ENCODE peak calls at places on chromosomes 5 and 9, in six cellular contexts. V is H1, W is IMR-90, O is H9, K is mesenchymal stem cell, D is neuronal stem cell. G is an unnamed sample.

GRCh38 chr9:109469646-109470358 is 28.3 kb downstream of the PTPN3 start:
- DNase-seq in O (peak; percentile 75), D (peak; percentile 55), W (peak; percentile 80), V (peak; percentile 44), K (peak; percentile 73), G (peak; percentile 89)

GRCh38 chr5:150306775-150307174 is 4.1 kb upstream of the ARSI start:
- DNase-seq in O (no peak), D (no peak), V (no peak), K (no peak), W (no peak), G (no peak)

GRCh38 chr5:179409806-179410205 is 64.5 kb upstream of the ADAMTS2 start:
- DNase-seq in O (peak; percentile 19), W (no peak), D (no peak), K (no peak), V (no peak), G (peak; percentile 18)

GRCh38 chr5:1526151-1526631 is 2.4 kb upstream of the LPCAT1 start:
- DNase-seq in O (no peak), D (no peak), K (no peak), W (no peak), V (no peak), G (no peak)

GRCh38 chr9:76161546-76161945 is 232.7 kb downstream of the RFK start:
- DNase-seq in O (no peak), W (peak; percentile 95), V (no peak), D (no peak), K (peak; percentile 88), G (peak; percentile 81)

GRCh38 chr5:10133830-10134229 is 115.9 kb downstream of the ATPSCKMT start:
- DNase-seq in V (no peak), K (peak; percentile 24), D (no peak), O (no peak), W (peak; percentile 16), G (no peak)

GRCh38 chr9:109830587-109830986 is 50.6 kb downstream of the PALM2AKAP2 start:
- DNase-seq in V (no peak), O (no peak), K (no peak), W (no peak), D (no peak), G (no peak)

GRCh38 chr5:143471041-143471509 is 67.6 kb upstream of the NR3C1 start:
- DNase-seq in K (peak; percentile 94), W (peak; percentile 90), O (no peak), V (no peak), D (no peak), G (peak; percentile 74)

GRCh38 chr5:33313150-33313549 is 127.6 kb upstream of the TARS1 start:
- DNase-seq in K (peak; percentile 41), D (no peak), O (no peak), W (peak; percentile 90), V (no peak), G (no peak)

GRCh38 chr5:173341911-173342535 is 13.8 kb upstream of the STC2 start:
- DNase-seq in D (no peak), V (no peak), W (no peak), O (no peak), K (no peak), G (no peak)

GRCh38 chr5:147407094-147407681 is 102.7 kb downstream of the DPYSL3 start:
- DNase-seq in O (no peak), V (no peak), D (no peak), W (peak; percentile 73), K (peak; percentile 53), G (peak; percentile 65)

GRCh38 chr9:114499528-114499927 is 5.7 kb downstream of the WHRN start:
- DNase-seq in V (no peak), D (peak; percentile 27), O (no peak), K (no peak), W (no peak), G (no peak)

GRCh38 chr9:99811598-99812383 is 9.9 kb upstream of the NR4A3 start:
- DNase-seq in V (no peak), D (no peak), O (no peak), W (no peak), K (no peak), G (no peak)

GRCh38 chr9:71909887-71910601 is 949 bp downstream of the ABHD17B start:
- DNase-seq in V (no peak), O (peak; percentile 56), K (peak; percentile 65), W (peak; percentile 20), D (peak; percentile 67), G (peak; percentile 35)

GRCh38 chr5:33049845-33050244 is 338.7 kb downstream of the NPR3 start:
- DNase-seq in V (no peak), O (no peak), W (peak; percentile 94), D (no peak), K (peak; percentile 89), G (peak; percentile 40)

GRCh38 chr9:73152445-73152844 is 780 bp downstream of the ANXA1 start:
- DNase-seq in O (no peak), D (no peak), W (peak; percentile 65), K (peak; percentile 75), V (no peak), G (no peak)

DNA sequence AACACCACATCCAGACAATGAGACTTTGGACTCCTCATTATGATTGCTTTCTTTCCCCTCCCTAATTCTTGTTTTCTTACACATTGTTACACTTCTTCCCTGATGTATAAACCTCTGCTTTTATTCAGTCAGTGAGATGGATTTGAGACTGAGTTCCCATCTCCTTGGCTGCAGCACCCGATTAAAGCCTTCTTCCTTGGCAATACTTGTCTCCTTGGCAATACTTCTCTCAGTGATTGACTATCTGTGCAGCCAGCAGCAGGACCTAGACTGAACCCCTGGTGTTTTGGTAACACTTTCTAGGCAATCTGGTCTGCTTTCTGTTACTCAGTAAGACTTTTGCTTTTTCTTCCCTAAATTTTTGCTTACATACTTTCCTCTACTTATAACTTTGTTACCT is 492.8 kb upstream of the SMC2 start:
- DNase-seq in O (no peak), W (no peak), K (no peak), D (no peak), V (no peak), G (no peak)
- H2BK120ac ChIP-seq in O (no peak overlapping the region), W (no peak overlapping the region), K (no peak overlapping the region), D (no peak overlapping the region), V (no peak overlapping the region), G (no peak overlapping the region)

DNA sequence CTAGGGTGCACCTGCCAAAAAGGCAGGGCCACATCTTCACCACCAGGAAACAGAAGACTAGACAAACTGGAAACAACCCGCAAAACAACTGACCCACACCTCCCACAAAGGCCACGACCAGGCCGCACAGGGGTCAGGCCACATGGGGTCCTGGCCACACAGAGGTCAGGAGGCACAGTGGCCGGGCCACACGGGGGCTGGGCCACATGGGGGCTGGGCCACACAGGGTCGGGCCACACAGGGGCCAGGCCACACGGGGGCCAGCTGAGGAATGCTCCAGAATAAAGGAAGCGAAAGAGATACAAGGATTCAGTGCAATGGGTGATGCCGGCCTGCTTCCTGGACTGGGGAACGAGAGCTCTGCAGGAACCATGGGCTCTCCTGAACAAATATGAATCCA is 91.6 kb downstream of the OLFM1 start:
- DNase-seq in W (no peak), V (no peak), O (no peak), K (no peak), D (no peak), G (no peak)
- H4K91ac ChIP-seq in W (no peak overlapping the region), V (peak overlapping the region; percentile 41), O (no peak overlapping the region), K (no peak overlapping the region), D (no peak overlapping the region), G (no peak overlapping the region)

GRCh38 chr5:56480305-56481146 is 247.4 kb upstream of the ANKRD55 start:
- DNase-seq in V (no peak), D (peak; percentile 61), K (peak; percentile 76), W (peak; percentile 84), O (peak; percentile 47), G (no peak)
- H2BK120ac ChIP-seq in V (no peak overlapping the region), D (peak overlapping the region; percentile 63), K (peak overlapping the region; percentile 98), W (peak overlapping the region; percentile 97), O (no peak overlapping the region), G (peak overlapping the region; percentile 92)

GRCh38 chr5:140355551-140355950 is 4.4 kb upstream of the SLC4A9 start:
- DNase-seq in O (no peak), V (no peak), K (no peak), W (no peak), D (no peak), G (no peak)
- H4K91ac ChIP-seq in O (no peak overlapping the region), V (no peak overlapping the region), K (no peak overlapping the region), W (no peak overlapping the region), D (no peak overlapping the region), G (no peak overlapping the region)

DNA sequence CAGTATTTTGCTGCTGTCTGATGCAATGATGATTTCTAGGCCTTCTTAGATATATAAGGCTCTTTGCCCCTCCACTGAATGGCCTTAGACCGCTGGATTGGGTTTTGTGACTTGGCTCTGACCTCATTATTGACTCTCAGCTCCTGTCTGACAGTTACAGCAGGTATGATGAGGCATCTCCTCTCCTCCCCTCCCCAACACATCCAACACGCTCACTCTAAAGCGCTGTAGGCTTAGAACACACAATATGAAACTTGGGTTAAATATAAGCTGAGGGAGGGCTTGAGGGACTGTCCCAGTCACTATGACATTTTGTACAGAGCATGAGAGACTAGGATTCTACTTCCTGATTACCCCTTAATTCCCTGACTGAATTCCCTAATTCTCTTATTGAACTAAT is 18.8 kb upstream of the CER1 start:
- DNase-seq in D (no peak), V (no peak), W (no peak), K (no peak), O (no peak), G (no peak)
- H2BK120ac ChIP-seq in D (no peak overlapping the region), V (no peak overlapping the region), W (no peak overlapping the region), K (no peak overlapping the region), O (no peak overlapping the region), G (no peak overlapping the region)

DNA sequence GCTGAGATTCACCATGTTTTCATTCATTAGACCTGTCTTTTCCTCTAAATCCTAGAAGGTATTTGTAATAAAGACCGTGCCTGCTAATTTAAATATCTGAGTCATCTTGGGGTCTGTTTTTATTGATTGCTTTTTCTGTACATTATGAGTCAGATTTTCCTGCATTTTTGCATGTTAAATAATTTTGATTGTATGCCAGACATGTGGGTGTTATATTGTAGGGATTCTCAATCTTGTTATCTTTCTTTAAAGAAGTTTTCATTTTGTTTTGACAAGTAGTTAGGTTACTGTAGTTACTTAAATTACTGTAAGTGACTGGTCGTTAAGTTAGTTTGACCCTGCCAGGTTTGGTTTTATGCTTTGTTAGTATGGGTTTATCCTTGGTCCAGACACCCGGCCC is 35.1 kb downstream of the EXOSC2 start:
- DNase-seq in W (peak; percentile 80), D (no peak), K (peak; percentile 46), V (no peak), O (no peak), G (no peak)
- H4K91ac ChIP-seq in W (no peak overlapping the region), D (no peak overlapping the region), K (no peak overlapping the region), V (no peak overlapping the region), O (no peak overlapping the region), G (no peak overlapping the region)

DNA sequence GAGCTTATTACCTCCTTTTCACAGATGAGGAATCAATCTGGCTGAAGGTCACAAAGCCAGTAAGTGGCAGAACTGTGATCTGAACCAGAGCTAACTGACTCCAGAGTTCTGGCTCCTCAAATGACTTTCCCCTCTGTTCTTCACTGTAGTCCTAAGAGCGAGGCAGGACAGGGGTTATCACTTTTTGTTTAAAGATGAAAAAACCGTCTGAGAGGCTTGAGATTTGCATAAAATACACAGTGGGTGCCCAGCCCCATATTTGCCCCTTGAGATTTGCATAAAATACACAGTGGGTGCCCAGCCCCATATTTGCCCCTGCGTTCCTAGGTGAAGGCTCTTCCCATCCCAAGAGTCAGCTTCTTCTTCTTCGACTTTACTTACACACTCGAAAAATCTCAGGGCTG is 667 bp downstream of the FBXO10 start:
- DNase-seq in D (no peak), K (peak; percentile 39), O (no peak), V (no peak), W (no peak), G (peak; percentile 16)
- H2BK120ac ChIP-seq in D (peak overlapping the region; percentile 34), K (peak overlapping the region; percentile 65), O (no peak overlapping the region), V (no peak overlapping the region), W (peak overlapping the region; percentile 30), G (peak overlapping the region; percentile 80)